ENCODE peak calls at places on chromosomes 4 and X, in five cellular contexts. G is HFF-Myc, D is left ventricle myocardium inferior, S is lower lobe of right lung, I is uterus. M is an unnamed sample.

GRCh38 chrX:103446665-103447302 is 70.4 kb downstream of the BEX3 start:
- DNase-seq in G (no peak), D (no peak), S (no peak), I (no peak), M (no peak)

GRCh38 chr4:38163216-38164006 is 203.2 kb downstream of the PTTG2 start:
- DNase-seq in G (no peak), D (no peak), S (no peak), I (no peak), M (no peak)

GRCh38 chr4:148680884-148681283 is 238.7 kb upstream of the NR3C2 start:
- DNase-seq in G (no peak), D (no peak), S (no peak), I (no peak), M (no peak)

GRCh38 chrX:6813836-6814370 is 279.0 kb upstream of the VCX3A start:
- DNase-seq in G (no peak), D (no peak), S (no peak), I (no peak), M (peak; percentile 11)

GRCh38 chrX:37349131-37350033 is at the start of gene PRRG1:
- DNase-seq in G (no peak), D (peak; percentile 78), S (peak; percentile 83), I (peak; percentile 74), M (peak; percentile 61)

GRCh38 chr4:183180621-183181020 is 81.6 kb downstream of the WWC2 start:
- DNase-seq in G (no peak), D (no peak), S (no peak), I (no peak), M (no peak)

GRCh38 chr4:40969499-40969898 is 219.7 kb downstream of the NSUN7 start:
- DNase-seq in G (no peak), D (no peak), S (no peak), I (no peak), M (no peak)

GRCh38 chrX:73214366-73215094 is at the start of gene NAP1L2:
- DNase-seq in G (no peak), D (peak; percentile 14), S (peak; percentile 36), I (peak; percentile 41), M (peak; percentile 25)

GRCh38 chr4:6781561-6781960 is 966 bp upstream of the KIAA0232 start:
- DNase-seq in G (no peak), D (no peak), S (no peak), I (peak; percentile 8), M (no peak)

GRCh38 chr4:6782147-6782845 is at the start of gene KIAA0232:
- DNase-seq in G (peak; percentile 45), D (peak; percentile 94), S (peak; percentile 94), I (peak; percentile 92), M (peak; percentile 91)

GRCh38 chr4:6782846-6783110 is 251 bp downstream of the KIAA0232 start:
- DNase-seq in G (no peak), D (no peak), S (no peak), I (no peak), M (no peak)

GRCh38 chr4:6785572-6785925 is 3.0 kb downstream of the KIAA0232 start:
- DNase-seq in G (no peak), D (no peak), S (no peak), I (no peak), M (no peak)

DNA sequence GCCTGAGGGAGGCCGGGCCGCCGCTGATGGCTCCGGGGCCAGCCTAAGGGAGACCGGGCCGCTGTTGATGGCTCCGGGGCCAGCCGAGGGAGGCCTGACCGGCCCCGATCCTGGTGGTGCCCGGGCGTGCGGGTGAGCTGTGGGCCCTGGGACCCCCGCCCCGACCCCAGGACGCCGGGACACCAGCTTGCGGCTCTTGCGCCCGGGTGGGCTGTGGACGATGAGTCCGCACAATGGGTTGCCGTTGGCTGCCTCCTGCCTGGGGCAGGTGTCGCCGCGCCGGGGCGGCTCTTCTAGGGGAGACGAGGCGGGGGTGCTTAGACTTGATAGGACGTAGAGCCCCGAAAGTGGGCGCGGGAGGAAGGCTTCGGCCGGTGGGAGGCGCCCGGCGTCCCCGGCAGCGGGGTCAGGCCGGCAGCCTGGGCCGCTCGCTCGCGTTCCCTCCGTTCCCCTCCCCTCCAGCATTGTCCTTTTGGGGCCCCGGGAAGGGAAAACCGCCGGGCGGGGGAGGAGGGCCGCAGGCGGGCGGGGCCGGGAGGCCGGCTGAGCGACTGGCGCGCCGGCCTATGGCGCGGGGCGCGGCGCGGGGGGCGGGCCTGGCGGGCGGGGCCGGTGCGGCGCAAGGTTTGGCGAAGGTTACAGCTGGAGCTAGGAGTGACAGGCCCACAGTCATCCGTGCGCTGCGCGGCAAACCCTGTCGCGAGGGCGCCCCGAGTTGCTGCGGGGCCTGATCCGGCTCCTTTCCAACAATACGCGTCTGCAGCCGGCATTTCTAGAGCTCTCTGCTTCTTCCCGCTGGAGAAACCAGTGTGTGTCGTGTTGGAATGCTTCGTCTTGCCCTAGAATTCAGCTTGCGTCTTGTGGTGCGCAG is 819 bp downstream of the KIAA0232 start:
- DNase-seq in G (no peak), D (peak; percentile 91), S (peak; percentile 91), I (peak; percentile 94), M (peak; percentile 89)
- TF ChIP-seq CTCF in G (no peak), D (peak; percentile 25), S (peak; percentile 21), I (no peak), M (no peak)

DNA sequence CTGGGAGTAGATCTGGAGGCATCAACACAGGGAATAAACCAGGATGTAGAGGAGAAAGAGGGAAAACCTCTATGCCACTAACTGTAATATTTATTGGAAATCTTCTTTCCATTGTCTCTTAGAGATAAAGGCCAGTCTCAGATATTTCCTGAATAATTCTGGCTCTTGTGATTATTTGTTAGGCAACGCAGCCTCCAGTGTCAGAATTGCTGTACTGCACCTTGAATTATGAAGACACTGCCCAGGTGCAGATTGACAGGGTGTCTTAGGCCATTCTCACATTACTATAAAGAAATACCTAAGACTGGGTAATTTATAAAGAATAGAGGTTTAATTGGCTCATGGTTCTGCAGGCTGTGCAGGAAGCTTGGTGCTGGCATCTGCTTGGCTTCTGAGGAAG is 100.7 kb upstream of the ZDHHC15 start:
- DNase-seq in G (no peak), D (no peak), S (no peak), I (no peak), M (peak; percentile 2)
- TF ChIP-seq CTCF in G (no peak), D (peak; percentile 46), S (no peak), I (no peak), M (peak; percentile 53)

GRCh38 chr4:159445671-159446070 is 342.8 kb downstream of the RAPGEF2 start:
- DNase-seq in G (no peak), D (no peak), S (no peak), I (no peak), M (no peak)

GRCh38 chr4:159447296-159447695 is 344.4 kb downstream of the RAPGEF2 start:
- DNase-seq in G (no peak), D (no peak), S (no peak), I (no peak), M (no peak)

GRCh38 chr4:159446266-159446976 is 343.5 kb downstream of the RAPGEF2 start:
- DNase-seq in G (peak; percentile 66), D (no peak), S (no peak), I (no peak), M (peak; percentile 41)

GRCh38 chr4:159443975-159444374 is 341.1 kb downstream of the RAPGEF2 start:
- DNase-seq in G (no peak), D (no peak), S (no peak), I (no peak), M (no peak)

GRCh38 chr4:159444668-159445067 is 341.8 kb downstream of the RAPGEF2 start:
- DNase-seq in G (no peak), D (no peak), S (no peak), I (no peak), M (no peak)
- TF ChIP-seq CTCF in G (no peak), D (no peak), S (no peak), I (no peak), M (peak; percentile 17)

GRCh38 chr4:144787365-144788263 is 141.7 kb downstream of the HHIP start:
- DNase-seq in G (peak; percentile 14), D (no peak), S (no peak), I (no peak), M (no peak)
- TF ChIP-seq CTCF in G (peak; percentile 51), D (peak; percentile 59), S (peak; percentile 55), I (peak; percentile 10), M (peak; percentile 77)

GRCh38 chr4:113759696-113760093 is 1.8 kb downstream of the CAMK2D start:
- DNase-seq in G (no peak), D (no peak), S (no peak), I (no peak), M (no peak)

GRCh38 chr4:113761682-113762060 is at the start of gene CAMK2D:
- DNase-seq in G (no peak), D (peak; percentile 89), S (peak; percentile 86), I (peak; percentile 87), M (peak; percentile 69)

GRCh38 chr4:113760852-113761681 is 471 bp downstream of the CAMK2D start:
- DNase-seq in G (no peak), D (peak; percentile 84), S (peak; percentile 89), I (peak; percentile 81), M (peak; percentile 49)

GRCh38 chr4:113758361-113758760 is 3.2 kb downstream of the CAMK2D start:
- DNase-seq in G (peak; percentile 29), D (no peak), S (no peak), I (no peak), M (no peak)

DNA sequence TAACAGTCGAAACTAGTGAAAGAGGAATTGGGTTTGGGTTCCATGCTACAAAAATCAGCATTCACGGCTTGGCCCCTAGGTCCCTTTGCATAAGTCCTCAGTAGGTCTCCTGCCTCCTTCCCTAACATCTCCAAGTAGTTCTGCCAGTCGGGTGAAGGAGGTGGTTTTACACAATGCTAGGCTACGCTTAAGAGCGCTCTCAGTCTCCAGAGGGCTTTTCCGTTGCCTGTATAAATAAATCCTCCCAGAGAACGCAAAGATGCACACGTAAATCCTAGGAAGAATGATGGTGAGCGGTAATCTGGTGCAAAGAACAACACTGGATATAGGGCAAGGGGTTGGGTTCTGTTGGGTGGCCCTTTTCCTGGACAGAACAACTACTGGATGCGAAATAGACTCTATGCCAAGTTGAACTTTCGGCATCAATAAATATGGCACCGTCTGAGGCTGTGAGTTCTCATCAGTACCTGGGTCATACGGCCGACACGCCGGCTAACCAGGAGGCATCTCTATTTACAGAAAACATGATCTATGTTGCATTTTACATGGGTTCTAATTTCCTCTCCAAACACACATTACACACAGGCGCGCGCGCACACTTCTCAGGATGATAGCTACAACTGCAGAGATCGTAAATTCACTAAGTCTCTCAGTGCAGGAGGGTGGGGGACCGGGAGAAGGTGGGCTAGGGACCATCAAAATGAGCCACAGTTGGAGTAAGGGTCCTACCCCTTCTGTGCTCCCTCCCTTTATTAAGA is 1.3 kb downstream of the CAMK2D start:
- DNase-seq in G (no peak), D (peak; percentile 33), S (peak; percentile 56), I (peak; percentile 35), M (peak; percentile 3)
- TF ChIP-seq CTCF in G (no peak), D (no peak), S (no peak), I (no peak), M (no peak)

DNA sequence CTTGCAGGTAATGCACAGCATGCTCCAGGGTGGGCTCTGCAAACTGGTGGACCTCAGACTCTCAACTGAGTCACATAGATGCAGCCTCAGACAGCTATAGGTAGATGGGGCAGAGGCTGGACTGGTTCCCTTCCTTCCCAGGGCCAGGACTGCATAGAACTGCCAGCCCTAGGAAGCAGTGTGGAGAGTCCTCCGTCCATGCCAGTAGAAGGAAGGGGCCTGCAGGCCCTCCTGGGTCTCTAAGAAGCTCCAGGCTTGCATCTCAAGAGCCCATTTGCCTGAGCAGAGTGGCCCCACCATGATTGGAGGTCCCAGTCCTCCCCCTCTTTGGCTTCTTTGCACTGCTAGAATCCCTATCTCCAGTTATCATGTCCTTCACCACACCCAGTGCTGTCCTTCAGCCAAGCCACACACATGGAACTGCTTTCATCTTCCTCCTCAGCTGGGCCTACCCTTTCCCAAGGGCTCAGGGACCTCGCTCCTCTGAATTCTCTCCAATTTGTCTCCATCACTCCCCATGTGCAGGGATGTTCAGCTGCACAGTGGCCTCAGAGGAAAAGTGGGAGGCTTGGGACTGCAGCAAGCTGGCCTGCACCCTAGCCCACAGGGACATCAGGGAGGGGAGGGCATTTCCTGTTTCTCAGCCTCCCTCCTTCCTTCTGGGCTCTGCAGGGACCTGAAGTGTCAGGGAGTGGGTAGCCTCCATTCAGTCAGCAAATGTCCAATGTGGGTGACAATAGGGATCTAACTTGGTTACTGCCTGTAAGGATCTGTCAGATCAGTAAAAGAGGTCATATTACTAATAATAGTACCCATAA is 146.0 kb downstream of the PJA1 start:
- DNase-seq in G (no peak), D (no peak), S (no peak), I (no peak), M (no peak)
- TF ChIP-seq CTCF in G (no peak), D (no peak), S (no peak), I (no peak), M (no peak)